ENCODE peak calls at places on chromosomes 11 and 22, in six cellular contexts. K, T, L, O, F and Z are unnamed samples. For H3K27me3 and H3K36me3, the result is how much of the 10 kb centered on the place peaks cover.

GRCh38 chr11:2933376-2934056 is 4.3 kb upstream of the PHLDA2 start:
- DNase-seq in L (peak), F (peak), T (peak), O (peak), K (peak), Z (peak)

GRCh38 chr22:23240639-23241389 is 60.5 kb downstream of the BCR start:
- DNase-seq in K (no peak), L (no peak), F (no peak), O (no peak), T (peak), Z (no peak)

GRCh38 chr11:87878373-87878779 is 296.9 kb downstream of the RAB38 start:
- DNase-seq in T (no peak), L (no peak), K (no peak), F (no peak), O (peak), Z (no peak)

GRCh38 chr11:132318421-132319157 is 948.2 kb downstream of the NTM start:
- DNase-seq in L (no peak), K (no peak), F (no peak), T (no peak), O (no peak), Z (no peak)

GRCh38 chr22:39661842-39662676 is 91.5 kb downstream of the CACNA1I start:
- DNase-seq in L (peak), O (no peak), T (peak), F (no peak), K (peak), Z (no peak)

GRCh38 chr11:10453261-10453660 is 1.8 kb upstream of the AMPD3 start:
- DNase-seq in F (no peak), L (no peak), T (no peak), K (no peak), O (no peak), Z (no peak)

GRCh38 chr11:19161651-19162050 is 40.1 kb downstream of the CSRP3 start:
- DNase-seq in F (no peak), T (no peak), K (no peak), O (no peak), L (no peak), Z (no peak)

GRCh38 chr11:62108017-62108750 is 15.6 kb upstream of the INCENP start:
- DNase-seq in T (no peak), O (peak), L (no peak), F (no peak), K (peak), Z (no peak)

GRCh38 chr11:128630367-128631230 is 43.2 kb upstream of the ETS1 start:
- DNase-seq in K (peak), T (peak), F (peak), L (peak), O (peak), Z (peak)

GRCh38 chr22:26660961-26661578 is 3.7 kb downstream of the MIAT start:
- DNase-seq in F (no peak), T (no peak), K (no peak), O (no peak), L (no peak), Z (no peak)

GRCh38 chr11:117910941-117911630 is 18.1 kb downstream of the TMPRSS13 start:
- DNase-seq in T (no peak), K (no peak), F (no peak), L (no peak), O (no peak), Z (no peak)

GRCh38 chr11:96282846-96283245 is 60.1 kb downstream of the MAML2 start:
- DNase-seq in T (no peak), O (no peak), F (no peak), K (no peak), L (no peak), Z (no peak)

GRCh38 chr11:95911369-95911759 is 12.5 kb downstream of the MTMR2 start:
- DNase-seq in L (no peak), F (no peak), T (no peak), O (no peak), K (no peak), Z (no peak)

GRCh38 chr11:46896719-46897406 is 21.5 kb downstream of the LRP4 start:
- DNase-seq in F (no peak), T (no peak), O (no peak), K (no peak), L (no peak), Z (no peak)

GRCh38 chr22:40728731-40729189 is 49.5 kb downstream of the MCHR1 start:
- DNase-seq in K (no peak), O (no peak), F (no peak), T (peak), L (peak), Z (no peak)

GRCh38 chr22:41367680-41368542 is 13.8 kb upstream of the TEF start:
- DNase-seq in L (no peak), O (no peak), F (no peak), T (peak), K (peak), Z (no peak)

GRCh38 chr11:16912607-16913006 is 101.6 kb downstream of the PLEKHA7 start:
- DNase-seq in T (peak), K (peak), F (no peak), O (no peak), L (no peak), Z (no peak)

GRCh38 chr22:33923033-33923432 is 2.8 kb upstream of the LARGE1 start:
- DNase-seq in T (no peak), L (no peak), K (no peak), F (no peak), O (no peak), Z (no peak)

GRCh38 chr11:4922304-4922703 is 1.8 kb downstream of the OR51G1 start:
- DNase-seq in L (no peak), F (no peak), T (no peak), O (no peak), K (no peak), Z (no peak)

GRCh38 chr11:2428322-2428795 is 16.0 kb downstream of the TRPM5 start:
- DNase-seq in K (peak), O (peak), T (peak), F (peak), L (peak), Z (no peak)

GRCh38 chr11:61996933-61997332 is 29.5 kb upstream of the FTH1 start:
- DNase-seq in O (no peak), K (no peak), T (no peak), F (no peak), L (no peak), Z (no peak)

GRCh38 chr22:30291334-30291892 is 2.1 kb upstream of the CASTOR1 start:
- DNase-seq in T (no peak), L (no peak), O (no peak), K (no peak), F (no peak), Z (no peak)

GRCh38 chr11:7511405-7511804 is 2.4 kb upstream of the PPFIBP2 start:
- DNase-seq in L (no peak), F (peak), T (peak), K (peak), O (no peak), Z (no peak)

GRCh38 chr22:46660604-46661201 is 40.5 kb downstream of the GRAMD4 start:
- DNase-seq in L (no peak), O (no peak), F (no peak), T (peak), K (peak), Z (no peak)

GRCh38 chr11:129248618-129249017 is 56.5 kb upstream of the ARHGAP32 start:
- DNase-seq in L (no peak), F (no peak), K (no peak), O (peak), T (no peak), Z (no peak)

GRCh38 chr11:11584446-11584810 is 37.4 kb downstream of the GALNT18 start:
- DNase-seq in F (no peak), T (no peak), L (no peak), O (peak), K (no peak), Z (no peak)

GRCh38 chr22:44486538-44486937 is 11.5 kb downstream of the RTL6 start:
- DNase-seq in K (no peak), O (no peak), T (no peak), F (no peak), L (no peak), Z (no peak)

GRCh38 chr11:130478204-130478701 is 29.8 kb downstream of the ADAMTS15 start:
- DNase-seq in L (no peak), K (peak), F (peak), O (peak), T (peak), Z (no peak)

GRCh38 chr11:7019500-7020182 is 505 bp downstream of the ZNF214 start:
- DNase-seq in F (peak), T (no peak), K (peak), L (no peak), O (no peak), Z (no peak)

GRCh38 chr11:88246680-88247079 is 71.4 kb upstream of the RAB38 start:
- DNase-seq in O (no peak), F (no peak), L (no peak), K (no peak), T (no peak), Z (no peak)

GRCh38 chr11:2316169-2316962 is 14.6 kb downstream of the TSPAN32 start:
- DNase-seq in T (peak), F (peak), O (no peak), L (no peak), K (peak), Z (no peak)

GRCh38 chr11:118437736-118438125 is 1.4 kb downstream of the KMT2A start:
- DNase-seq in O (no peak), T (no peak), F (no peak), L (peak), K (peak), Z (no peak)

GRCh38 chr11:117883063-117883462 is 6.6 kb upstream of the FXYD6 start:
- DNase-seq in K (no peak), T (no peak), L (no peak), O (no peak), F (no peak), Z (no peak)

GRCh38 chr11:35121326-35121865 is 17.6 kb upstream of the CD44 start:
- DNase-seq in F (no peak), O (no peak), T (no peak), L (no peak), K (no peak), Z (no peak)
- H3K27me3 ChIP-seq in F (under half), O (under half), T (under half), L (under half), K (under half), Z (under half)

DNA sequence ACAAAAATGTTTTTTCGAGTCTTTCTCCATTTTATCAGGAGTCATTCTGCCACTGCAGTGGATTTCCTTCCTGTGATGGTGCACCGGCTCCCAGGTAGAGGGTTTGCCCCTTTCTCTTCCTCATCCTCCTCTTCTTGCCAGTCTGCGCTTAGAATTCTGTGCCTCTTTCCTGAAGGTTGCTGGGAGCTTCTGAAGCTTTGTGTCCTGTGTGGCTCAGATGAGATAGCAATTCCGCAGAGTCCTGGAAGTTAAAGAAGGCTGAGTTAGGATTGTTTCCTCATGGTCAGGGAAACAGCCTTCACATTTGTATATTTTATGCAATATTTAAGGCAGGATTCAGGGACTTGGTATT is 260 bp downstream of the BCO2 start:
- DNase-seq in L (no peak), T (no peak), K (no peak), O (no peak), F (no peak), Z (no peak)
- H3K4me3 ChIP-seq in L (no peak), T (peak), K (no peak), O (peak), F (peak), Z (no peak)

GRCh38 chr22:50459016-50459415 is 15.8 kb downstream of the SBF1 start:
- DNase-seq in L (no peak), K (no peak), T (no peak), O (no peak), F (no peak), Z (no peak)
- H3K36me3 ChIP-seq in L (half or more), K (half or more), T (half or more), O (under half), F (half or more), Z (half or more)

DNA sequence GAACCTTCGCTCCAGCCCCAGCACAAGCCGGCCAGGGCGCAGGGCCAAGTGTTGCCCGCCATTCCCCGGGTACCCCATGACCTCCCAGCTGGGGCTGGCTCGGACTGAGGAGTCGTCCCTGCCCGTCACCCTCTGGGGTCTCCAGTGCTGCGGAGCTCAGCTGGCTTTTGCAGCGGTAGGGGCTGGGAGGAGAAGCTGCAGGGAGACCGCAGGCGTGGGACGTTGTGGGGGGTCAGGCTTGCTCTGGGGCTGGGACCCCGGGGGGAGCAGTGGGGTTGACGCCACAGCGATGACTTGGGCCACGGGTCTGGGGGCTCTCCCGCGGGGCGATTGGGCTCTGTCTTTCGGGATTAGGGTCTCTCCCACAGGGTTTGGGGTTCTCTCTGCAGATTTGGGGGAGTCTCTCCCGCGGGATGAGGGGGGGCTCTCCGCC is 376 bp upstream of the GAL start:
- DNase-seq in L (no peak), F (no peak), T (no peak), K (no peak), O (no peak), Z (no peak)
- H3K27me3 ChIP-seq in L (under half), F (half or more), T (half or more), K (under half), O (under half), Z (under half)

DNA sequence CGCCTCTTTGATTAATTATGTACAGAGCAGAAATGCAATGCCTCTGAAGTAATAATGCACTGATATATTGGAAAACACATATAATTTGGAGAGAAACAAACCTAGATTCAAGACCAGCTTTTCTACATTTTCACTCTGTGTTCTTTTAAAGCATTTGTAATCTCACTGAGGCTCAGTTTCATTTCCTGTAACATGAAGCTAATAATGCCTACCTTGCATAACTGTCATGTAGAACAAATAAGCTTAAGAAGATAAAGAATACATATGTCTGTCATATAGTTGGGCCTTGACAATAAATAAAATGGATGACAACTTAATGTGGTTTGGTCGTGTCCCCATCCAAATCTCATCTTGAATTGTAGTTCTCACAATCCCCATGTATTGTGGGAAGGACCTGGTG is 35.3 kb upstream of the FIBIN start:
- DNase-seq in F (no peak), O (no peak), K (no peak), T (no peak), L (no peak), Z (no peak)
- H3K4me3 ChIP-seq in F (no peak), O (no peak), K (no peak), T (no peak), L (no peak), Z (no peak)

GRCh38 chr11:112085822-112086421 is 634 bp downstream of the TIMM8B start:
- DNase-seq in O (peak), L (peak), K (no peak), F (no peak), T (no peak), Z (no peak)
- H3K36me3 ChIP-seq in O (under half), L (under half), K (under half), F (half or more), T (half or more), Z (under half)

GRCh38 chr11:1051356-1052132 is 15.0 kb upstream of the MUC6 start:
- DNase-seq in O (no peak), F (peak), K (no peak), T (no peak), L (peak), Z (peak)

GRCh38 chr11:1050581-1051355 is 14.2 kb upstream of the MUC6 start:
- DNase-seq in O (peak), L (peak), F (peak), T (peak), K (peak), Z (peak)

GRCh38 chr11:1049431-1049891 is 12.9 kb upstream of the MUC6 start:
- DNase-seq in F (peak), L (no peak), T (peak), O (no peak), K (peak), Z (no peak)

GRCh38 chr11:1049071-1049405 is 12.5 kb upstream of the MUC6 start:
- DNase-seq in L (peak), T (no peak), F (peak), K (no peak), O (no peak), Z (no peak)

DNA sequence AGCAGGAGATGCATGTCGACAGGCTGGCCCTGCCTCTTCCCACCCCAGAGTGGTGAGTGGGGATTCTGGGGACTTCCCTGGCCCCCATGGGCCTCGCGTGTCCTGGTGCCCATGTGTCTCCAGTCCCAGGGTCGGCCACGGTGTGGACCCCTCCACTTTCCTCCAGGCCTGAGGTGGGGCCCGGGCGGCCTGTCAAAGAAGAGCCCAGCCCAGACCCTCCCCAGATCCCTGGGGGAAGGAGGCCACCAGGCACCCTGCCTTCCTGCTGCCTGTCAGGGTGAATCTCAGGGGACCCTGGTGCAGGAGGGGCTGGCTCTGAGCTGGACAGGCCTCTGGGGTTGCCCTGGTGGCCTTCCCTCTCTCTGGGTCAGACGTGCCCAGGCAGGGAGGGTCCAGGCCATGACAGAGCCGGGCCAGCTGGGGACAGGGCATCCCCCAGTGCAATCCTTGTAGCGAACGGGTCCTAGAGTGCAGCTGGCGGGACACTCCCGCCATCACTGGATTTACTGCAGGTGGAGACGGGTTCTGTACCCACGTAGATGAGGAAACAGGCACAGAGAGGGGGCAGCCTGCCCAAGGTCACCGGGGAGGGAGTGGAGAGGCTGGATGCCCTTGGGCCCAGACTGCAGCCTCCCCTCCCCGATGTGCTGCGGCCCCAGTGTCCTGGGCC is 13.5 kb upstream of the MUC6 start:
- DNase-seq in K (peak), O (no peak), T (no peak), L (peak), F (peak), Z (peak)
- H3K27me3 ChIP-seq in K (under half), O (under half), T (half or more), L (under half), F (half or more), Z (under half)

GRCh38 chr22:35552846-35553245 is 12.2 kb downstream of the RASD2 start:
- DNase-seq in F (no peak), L (no peak), O (no peak), T (no peak), K (no peak), Z (no peak)
- H3K4me3 ChIP-seq in F (no peak), L (no peak), O (no peak), T (no peak), K (no peak), Z (no peak)

DNA sequence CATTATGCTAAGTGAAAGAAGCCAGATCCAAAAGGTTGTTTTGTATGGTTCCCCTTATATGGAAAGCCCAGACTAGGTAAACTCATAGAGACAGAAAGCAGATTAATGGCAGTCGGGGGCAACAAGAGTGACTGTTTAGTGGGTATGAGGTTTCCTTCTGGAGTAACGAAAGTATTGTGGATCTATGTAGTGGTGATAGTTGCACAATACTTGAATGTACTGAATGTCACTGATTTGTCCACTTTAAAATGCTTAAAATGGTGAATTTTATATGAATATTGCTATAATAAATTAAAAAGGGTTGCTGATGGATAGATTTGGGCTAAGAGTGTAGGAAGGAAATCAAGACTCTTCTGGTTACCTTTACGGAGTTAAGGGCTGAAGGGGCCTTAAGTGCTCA is 10.0 kb upstream of the SGSM1 start:
- DNase-seq in K (no peak), L (no peak), T (no peak), F (no peak), O (no peak), Z (no peak)
- H3K36me3 ChIP-seq in K (under half), L (under half), T (under half), F (under half), O (under half), Z (under half)